ENCODE peak calls at places on chromosomes 2 and 18, in ten cellular contexts. N is HepG2, X is ascending aorta, C is spleen, P is HCT116, A is heart right ventricle, T is heart left ventricle, F is body of pancreas, L is A549, Z is MG63. I is an unnamed sample. For H3K9me3, the result is how much of the 10 kb centered on the place peaks cover.

GRCh38 chr18:58135806-58136331 is 91.8 kb downstream of the NEDD4L start:
- DNase-seq in N (peak), X (peak), C (no peak), P (peak), A (no peak), T (peak), F (peak), L (peak), Z (peak), I (peak)

GRCh38 chr2:186980787-186981550 is 132.0 kb upstream of the ZSWIM2 start:
- DNase-seq in N (no peak), X (peak), C (no peak), P (no peak), A (no peak), T (no peak), F (no peak), L (no peak), Z (no peak), I (no peak)

GRCh38 chr2:166154685-166155091 is 26.9 kb upstream of the SCN1A start:
- DNase-seq in N (peak), X (no peak), C (no peak), P (no peak), A (no peak), T (no peak), F (no peak), L (peak), Z (no peak), I (no peak)

GRCh38 chr18:13640266-13640860 is 86.0 kb downstream of the FAM210A start:
- DNase-seq in N (no peak), X (no peak), C (no peak), P (no peak), A (no peak), T (no peak), F (no peak), L (no peak), Z (no peak), I (no peak)

GRCh38 chr2:121468936-121469335 is 61.7 kb upstream of the RNU4ATAC start:
- DNase-seq in N (no peak), X (no peak), C (no peak), P (no peak), A (no peak), T (no peak), F (no peak), L (no peak), Z (no peak), I (no peak)

GRCh38 chr2:205734436-205734835 is 52.1 kb downstream of the NRP2 start:
- DNase-seq in N (peak), X (no peak), C (no peak), P (no peak), A (no peak), T (no peak), F (no peak), L (peak), Z (peak), I (peak)

GRCh38 chr2:149561309-149561926 is 26.2 kb downstream of the MMADHC start:
- DNase-seq in N (peak), X (no peak), C (no peak), P (no peak), A (no peak), T (no peak), F (peak), L (peak), Z (no peak), I (peak)

GRCh38 chr2:198098918-198099317 is 294.5 kb downstream of the PLCL1 start:
- DNase-seq in N (no peak), X (no peak), C (no peak), P (no peak), A (no peak), T (no peak), F (no peak), L (no peak), Z (peak), I (peak)

GRCh38 chr18:47149457-47150028 is 757 bp downstream of the HDHD2 start:
- DNase-seq in N (peak), X (no peak), C (no peak), P (no peak), A (no peak), T (no peak), F (no peak), L (peak), Z (no peak), I (peak)

GRCh38 chr2:96985181-96985580 is 1.2 kb downstream of the FAM178B start:
- DNase-seq in N (no peak), X (no peak), C (peak), P (no peak), A (no peak), T (no peak), F (no peak), L (no peak), Z (no peak), I (no peak)

GRCh38 chr2:29747786-29748470 is 173.5 kb downstream of the ALK start:
- DNase-seq in N (peak), X (no peak), C (no peak), P (peak), A (no peak), T (no peak), F (no peak), L (peak), Z (peak), I (peak)

GRCh38 chr2:85448840-85449588 is 30.5 kb downstream of the SH2D6 start:
- DNase-seq in N (no peak), X (no peak), C (no peak), P (no peak), A (no peak), T (no peak), F (peak), L (no peak), Z (no peak), I (no peak)

GRCh38 chr2:20232837-20233207 is 7.9 kb upstream of the SDC1 start:
- DNase-seq in N (no peak), X (peak), C (no peak), P (no peak), A (no peak), T (peak), F (no peak), L (no peak), Z (no peak), I (no peak)

GRCh38 chr2:39033980-39034379 is 86.9 kb downstream of the SOS1 start:
- DNase-seq in N (no peak), X (no peak), C (no peak), P (no peak), A (no peak), T (no peak), F (no peak), L (no peak), Z (no peak), I (peak)

GRCh38 chr2:191870744-191871143 is 23.9 kb upstream of the CAVIN2 start:
- DNase-seq in N (no peak), X (no peak), C (no peak), P (no peak), A (no peak), T (no peak), F (no peak), L (peak), Z (no peak), I (no peak)

GRCh38 chr2:75602724-75603342 is 42.1 kb upstream of the EVA1A start:
- DNase-seq in N (no peak), X (no peak), C (no peak), P (no peak), A (no peak), T (no peak), F (no peak), L (peak), Z (peak), I (peak)

GRCh38 chr18:5103693-5104092 is 93.4 kb downstream of the AKAIN1 start:
- DNase-seq in N (no peak), X (no peak), C (no peak), P (no peak), A (no peak), T (no peak), F (no peak), L (no peak), Z (no peak), I (no peak)

GRCh38 chr2:25168256-25169072 is at the start of gene POMC:
- DNase-seq in N (no peak), X (no peak), C (peak), P (no peak), A (peak), T (no peak), F (peak), L (peak), Z (peak), I (peak)

GRCh38 chr2:217714268-217714643 is 288.5 kb downstream of the TNS1 start:
- DNase-seq in N (peak), X (peak), C (no peak), P (no peak), A (peak), T (peak), F (no peak), L (no peak), Z (peak), I (peak)

GRCh38 chr2:144456680-144457079 is 63.2 kb downstream of the ZEB2 start:
- DNase-seq in N (no peak), X (peak), C (no peak), P (no peak), A (peak), T (no peak), F (no peak), L (peak), Z (peak), I (peak)

GRCh38 chr2:183543731-183544130 is 419.5 kb downstream of the NUP35 start:
- DNase-seq in N (no peak), X (no peak), C (no peak), P (no peak), A (no peak), T (no peak), F (no peak), L (no peak), Z (no peak), I (no peak)

GRCh38 chr2:213229814-213230213 is 54.5 kb upstream of the SPAG16 start:
- DNase-seq in N (peak), X (no peak), C (no peak), P (no peak), A (no peak), T (no peak), F (no peak), L (peak), Z (peak), I (peak)

GRCh38 chr2:180523629-180524340 is 456.6 kb upstream of the UBE2E3 start:
- DNase-seq in N (no peak), X (no peak), C (no peak), P (no peak), A (no peak), T (no peak), F (no peak), L (peak), Z (peak), I (peak)

GRCh38 chr2:79511320-79511951 is 1.4 kb upstream of the CTNNA2 start:
- DNase-seq in N (peak), X (no peak), C (no peak), P (no peak), A (no peak), T (no peak), F (peak), L (peak), Z (peak), I (peak)

GRCh38 chr18:48735070-48735676 is 196.3 kb downstream of the CTIF start:
- DNase-seq in N (no peak), X (no peak), C (no peak), P (no peak), A (no peak), T (no peak), F (no peak), L (no peak), Z (peak), I (no peak)

GRCh38 chr2:219128401-219128800 is 32.2 kb downstream of the NHEJ1 start:
- DNase-seq in N (no peak), X (no peak), C (no peak), P (no peak), A (no peak), T (no peak), F (no peak), L (no peak), Z (no peak), I (no peak)

GRCh38 chr2:68911246-68911645 is 40.0 kb upstream of the BMP10 start:
- DNase-seq in N (no peak), X (no peak), C (no peak), P (no peak), A (no peak), T (no peak), F (no peak), L (no peak), Z (no peak), I (no peak)

DNA sequence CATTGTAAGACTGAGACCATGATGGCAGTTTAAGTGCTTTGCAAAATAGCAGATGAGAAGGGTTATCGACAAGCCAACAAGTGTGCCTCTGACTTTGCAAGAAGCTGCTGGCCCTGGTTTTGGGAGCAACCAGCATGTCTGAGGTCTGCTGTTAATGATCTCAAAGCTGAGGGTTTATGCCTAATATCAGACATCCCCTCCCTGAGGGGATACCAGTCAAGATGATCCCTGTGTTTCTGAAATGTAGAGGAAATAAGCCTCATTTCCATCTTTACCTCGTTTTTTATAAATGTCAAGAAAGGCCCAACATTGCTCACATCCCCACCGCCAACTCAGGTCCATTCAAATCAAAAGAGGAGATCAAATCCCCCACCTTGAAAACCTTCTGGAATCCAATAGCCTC is 120.6 kb downstream of the MYCN start:
- DNase-seq in N (no peak), X (no peak), C (no peak), P (no peak), A (no peak), T (no peak), F (no peak), L (no peak), Z (no peak), I (no peak)
- H3K9me3 ChIP-seq in N (under half), X (under half), C (under half), P (under half), A (under half), T (under half), F (under half), L (under half), Z (under half), I (under half)

GRCh38 chr2:32721376-32721775 is 93.5 kb downstream of the TTC27 start:
- DNase-seq in N (no peak), X (no peak), C (no peak), P (no peak), A (no peak), T (no peak), F (no peak), L (no peak), Z (no peak), I (no peak)

GRCh38 chr2:32716598-32716997 is 88.7 kb downstream of the TTC27 start:
- DNase-seq in N (peak), X (no peak), C (no peak), P (no peak), A (no peak), T (no peak), F (no peak), L (no peak), Z (no peak), I (no peak)

GRCh38 chr2:32723467-32724079 is 95.7 kb downstream of the TTC27 start:
- DNase-seq in N (no peak), X (no peak), C (no peak), P (no peak), A (no peak), T (no peak), F (no peak), L (no peak), Z (no peak), I (no peak)

GRCh38 chr2:32718752-32719151 is 90.9 kb downstream of the TTC27 start:
- DNase-seq in N (no peak), X (no peak), C (no peak), P (no peak), A (no peak), T (no peak), F (no peak), L (no peak), Z (no peak), I (no peak)

GRCh38 chr2:32719933-32720716 is 92.3 kb downstream of the TTC27 start:
- DNase-seq in N (no peak), X (no peak), C (no peak), P (no peak), A (no peak), T (no peak), F (no peak), L (no peak), Z (no peak), I (no peak)
- H3K9me3 ChIP-seq in N (under half), X (under half), C (under half), P (under half), A (under half), T (under half), F (under half), L (under half), Z (under half), I (under half)

DNA sequence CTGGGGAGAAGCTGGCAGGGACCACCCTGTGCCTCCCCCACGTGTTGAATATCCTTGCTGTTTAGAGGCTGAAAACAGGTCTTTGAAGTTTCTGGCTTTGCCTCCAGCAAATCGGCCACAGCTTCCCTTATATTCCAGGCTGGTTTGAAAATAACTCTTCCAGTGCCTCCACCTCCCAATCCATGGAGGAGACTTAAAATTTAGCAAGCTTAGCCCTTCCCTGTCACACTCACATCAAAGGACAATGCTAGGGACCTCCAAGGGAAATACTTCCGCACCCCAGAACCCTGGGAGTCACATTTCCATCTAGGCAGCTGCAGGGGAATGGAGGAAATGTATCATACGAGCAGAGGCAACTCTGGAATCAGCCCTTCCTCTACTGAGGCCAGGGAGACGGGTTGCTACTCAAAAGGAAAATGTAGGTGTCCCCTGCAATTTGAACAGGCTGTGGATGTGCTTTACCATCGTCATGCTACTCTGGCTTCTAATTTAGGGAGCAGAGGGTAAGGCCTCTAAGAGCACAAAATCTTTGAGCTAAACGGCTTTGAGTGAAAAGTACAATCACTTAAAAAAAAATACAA is 49.5 kb upstream of the PKDCC start:
- DNase-seq in N (no peak), X (no peak), C (no peak), P (no peak), A (no peak), T (no peak), F (no peak), L (no peak), Z (no peak), I (no peak)
- H3K9me3 ChIP-seq in N (under half), X (under half), C (under half), P (under half), A (under half), T (under half), F (under half), L (under half), Z (under half), I (under half)

GRCh38 chr18:8904316-8904715 is 198.2 kb upstream of the NDUFV2 start:
- DNase-seq in N (no peak), X (no peak), C (no peak), P (no peak), A (no peak), T (no peak), F (no peak), L (no peak), Z (no peak), I (no peak)
- H3K9me3 ChIP-seq in N (under half), X (under half), C (under half), P (under half), A (under half), T (under half), F (under half), L (under half), Z (under half), I (under half)

I was measured in GM23248.